ENCODE peak calls at places on chromosomes 16 and 17, in nine cellular contexts. Z is psoas muscle, X is lower lobe of right lung, L is right cardiac atrium, H is lower leg skin, W is GM12864, T is GM12865, M is fibroblast of lung, K is lung. F is an unnamed sample.

GRCh38 chr16:84021488-84021887 is 21.1 kb downstream of the SLC38A8 start:
- DNase-seq in K (no peak), T (no peak), Z (no peak), L (no peak), M (no peak), X (no peak), H (no peak), W (no peak), F (no peak)

GRCh38 chr17:80018917-80019651 is 16.6 kb downstream of the TBC1D16 start:
- DNase-seq in L (no peak), T (no peak), M (no peak), W (no peak), X (no peak), H (no peak), Z (no peak), K (no peak), F (peak)

GRCh38 chr16:78430281-78430680 is 330.8 kb downstream of the WWOX start:
- DNase-seq in X (no peak), H (no peak), M (no peak), T (no peak), K (no peak), W (no peak), Z (no peak), L (no peak), F (no peak)

GRCh38 chr17:73096866-73097265 is 4.4 kb upstream of the SLC39A11 start:
- DNase-seq in T (no peak), M (peak), W (no peak), K (no peak), Z (no peak), L (peak), H (no peak), X (peak), F (peak)

GRCh38 chr16:35908942-35909341 is 2449.5 kb downstream of the TP53TG3F start:
- DNase-seq in H (no peak), L (no peak), K (no peak), W (no peak), T (no peak), X (no peak), Z (no peak), M (no peak), F (no peak)

GRCh38 chr17:50301891-50302584 is 27.8 kb downstream of the TMEM92 start:
- DNase-seq in T (no peak), W (no peak), Z (no peak), M (no peak), K (no peak), H (no peak), L (no peak), X (no peak), F (no peak)

GRCh38 chr16:84303023-84303422 is 8.3 kb downstream of the WFDC1 start:
- DNase-seq in L (no peak), Z (no peak), K (no peak), H (no peak), X (no peak), T (no peak), W (no peak), M (peak), F (no peak)

GRCh38 chr17:11330871-11331270 is 89.9 kb downstream of the SHISA6 start:
- DNase-seq in L (no peak), K (no peak), T (no peak), X (no peak), Z (no peak), H (no peak), M (peak), W (no peak), F (no peak)

GRCh38 chr17:3773966-3774365 is 27.0 kb downstream of the ITGAE start:
- DNase-seq in X (no peak), H (no peak), W (no peak), L (no peak), Z (no peak), M (no peak), K (no peak), T (no peak), F (no peak)

GRCh38 chr16:9489823-9490467 is 398.5 kb downstream of the HAPSTR1 start:
- DNase-seq in H (no peak), L (peak), T (no peak), K (no peak), X (peak), M (no peak), W (no peak), Z (no peak), F (peak)

GRCh38 chr17:58513913-58514794 is at the start of gene MTMR4:
- DNase-seq in H (peak), K (peak), M (peak), T (peak), L (peak), W (peak), X (peak), Z (peak), F (peak)

GRCh38 chr16:66900721-66901441 is 17.8 kb downstream of the CDH16 start:
- DNase-seq in H (no peak), W (no peak), Z (peak), T (no peak), M (no peak), X (no peak), L (no peak), K (no peak), F (peak)

GRCh38 chr16:66069576-66069975 is 296.9 kb upstream of the CDH5 start:
- DNase-seq in W (no peak), L (no peak), M (no peak), X (no peak), K (no peak), H (no peak), T (no peak), Z (no peak), F (no peak)

GRCh38 chr17:39196191-39196819 is 1.2 kb downstream of the CACNB1 start:
- DNase-seq in T (no peak), L (no peak), W (no peak), K (no peak), Z (peak), M (no peak), X (no peak), H (no peak), F (no peak)
- H3K4me3 ChIP-seq in T (peak), L (peak), W (peak), K (peak), Z (peak), M (peak), X (peak), H (no peak), F (no peak)

GRCh38 chr17:81523139-81524062 is 4.8 kb upstream of the FSCN2 start:
- DNase-seq in K (no peak), X (peak), T (peak), M (no peak), W (no peak), H (no peak), L (peak), Z (peak), F (peak)

GRCh38 chr17:81524865-81525159 is 3.4 kb upstream of the FSCN2 start:
- DNase-seq in W (no peak), Z (no peak), L (no peak), X (peak), K (no peak), T (no peak), M (no peak), H (no peak), F (no peak)

GRCh38 chr17:81524063-81524864 is 3.9 kb upstream of the FSCN2 start:
- DNase-seq in T (no peak), M (no peak), K (no peak), W (no peak), X (peak), L (no peak), H (no peak), Z (no peak), F (peak)

GRCh38 chr17:81520021-81520894 is 7.7 kb upstream of the ACTG1 start:
- DNase-seq in X (peak), W (no peak), L (peak), H (no peak), M (no peak), Z (peak), K (no peak), T (peak), F (no peak)

GRCh38 chr17:81522491-81523125 is 5.6 kb upstream of the FSCN2 start:
- DNase-seq in T (no peak), M (no peak), H (no peak), K (no peak), Z (no peak), X (peak), W (no peak), L (no peak), F (peak)
- H3K4me3 ChIP-seq in T (no peak), M (no peak), H (no peak), K (no peak), Z (no peak), X (no peak), W (no peak), L (no peak), F (no peak)

DNA sequence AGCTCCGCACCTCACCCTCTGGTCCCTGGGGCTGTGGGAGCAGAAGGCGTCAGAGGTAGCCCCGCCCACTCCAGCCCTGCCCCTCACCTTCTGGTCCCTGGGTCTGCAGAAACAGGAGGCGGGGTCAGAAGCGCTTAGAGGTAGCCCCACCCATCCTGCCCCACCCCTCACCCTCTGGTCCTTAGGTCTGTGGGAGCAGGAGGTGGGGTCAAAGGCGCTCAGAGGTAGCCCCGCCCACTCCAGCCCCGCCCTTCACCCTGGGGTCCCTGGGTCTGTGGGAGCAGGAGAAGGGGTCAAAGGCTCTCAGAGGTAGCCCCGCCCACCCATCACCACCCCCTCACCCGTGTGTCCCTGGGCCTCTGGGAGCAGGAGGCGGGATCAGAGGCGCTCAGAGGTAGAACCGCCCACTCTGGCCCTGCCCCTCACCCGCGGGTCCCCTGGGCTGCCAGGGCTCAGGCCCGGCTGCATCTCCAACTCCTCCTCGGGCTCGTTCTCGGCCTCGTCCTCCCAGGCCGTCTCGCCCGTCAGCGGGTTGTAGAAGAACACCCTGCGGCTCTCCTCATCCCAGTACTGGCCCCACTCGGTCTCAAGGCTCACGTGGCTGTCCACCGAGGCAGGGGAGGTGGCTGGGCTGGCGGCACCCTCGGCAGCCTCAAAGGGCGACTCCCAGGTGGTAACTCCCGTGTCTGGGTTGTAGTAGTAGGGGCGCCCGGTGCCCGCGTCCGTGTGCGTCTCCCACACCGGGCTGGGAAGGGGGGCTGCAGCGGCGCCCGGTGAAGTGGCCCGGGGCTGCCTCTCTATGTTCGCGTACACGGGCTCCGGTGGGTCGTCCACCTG is 27.2 kb downstream of the ARHGAP27 start:
- DNase-seq in W (no peak), X (peak), H (no peak), T (no peak), Z (no peak), K (no peak), L (no peak), M (peak), F (peak)
- H3K4me3 ChIP-seq in W (no peak), X (peak), H (no peak), T (no peak), Z (peak), K (no peak), L (no peak), M (no peak), F (no peak)

GRCh38 chr16:81216114-81216513 is 22.4 kb upstream of the BCO1 start:
- DNase-seq in K (no peak), L (no peak), H (no peak), Z (no peak), X (no peak), W (no peak), M (no peak), T (no peak), F (no peak)

GRCh38 chr16:81216706-81217105 is 21.8 kb upstream of the BCO1 start:
- DNase-seq in T (no peak), H (no peak), W (no peak), K (no peak), Z (no peak), M (no peak), X (no peak), L (no peak), F (peak)

GRCh38 chr16:81210807-81211206 is 27.7 kb upstream of the BCO1 start:
- DNase-seq in L (no peak), X (no peak), H (no peak), K (no peak), T (no peak), Z (no peak), M (no peak), W (no peak), F (no peak)

GRCh38 chr16:81212830-81213465 is 25.5 kb upstream of the BCO1 start:
- DNase-seq in Z (no peak), X (no peak), H (no peak), T (no peak), L (no peak), W (no peak), M (no peak), K (no peak), F (no peak)

GRCh38 chr16:81214745-81215166 is 23.7 kb upstream of the BCO1 start:
- DNase-seq in W (no peak), M (no peak), X (no peak), K (no peak), T (peak), L (no peak), Z (no peak), H (no peak), F (no peak)
- H3K4me3 ChIP-seq in W (no peak), M (no peak), X (no peak), K (no peak), T (no peak), L (no peak), Z (no peak), H (no peak), F (no peak)

DNA sequence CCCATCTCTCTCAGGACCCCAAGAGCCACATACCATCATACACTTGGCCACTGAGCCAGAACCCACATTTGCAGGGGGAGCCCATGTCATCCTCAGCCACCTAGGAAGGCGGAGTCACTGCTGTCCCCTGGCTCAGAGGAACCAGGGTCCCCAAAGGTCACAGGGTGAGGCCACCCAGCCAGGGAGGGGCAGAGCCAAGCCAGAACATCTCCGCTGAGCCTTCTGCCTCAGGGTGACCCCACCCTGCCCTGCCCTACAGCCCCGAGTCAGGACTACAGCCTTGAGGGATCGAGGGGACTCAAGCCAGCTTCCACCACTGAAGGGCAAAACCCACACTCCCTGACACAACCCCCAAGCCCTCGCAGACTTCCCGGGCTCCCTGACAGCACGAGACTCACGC is 17.5 kb downstream of the PIEZO1 start:
- DNase-seq in T (no peak), Z (no peak), H (no peak), W (no peak), K (no peak), M (no peak), L (no peak), X (no peak), F (no peak)
- H3K4me3 ChIP-seq in T (no peak), Z (no peak), H (no peak), W (no peak), K (no peak), M (no peak), L (no peak), X (peak), F (no peak)

DNA sequence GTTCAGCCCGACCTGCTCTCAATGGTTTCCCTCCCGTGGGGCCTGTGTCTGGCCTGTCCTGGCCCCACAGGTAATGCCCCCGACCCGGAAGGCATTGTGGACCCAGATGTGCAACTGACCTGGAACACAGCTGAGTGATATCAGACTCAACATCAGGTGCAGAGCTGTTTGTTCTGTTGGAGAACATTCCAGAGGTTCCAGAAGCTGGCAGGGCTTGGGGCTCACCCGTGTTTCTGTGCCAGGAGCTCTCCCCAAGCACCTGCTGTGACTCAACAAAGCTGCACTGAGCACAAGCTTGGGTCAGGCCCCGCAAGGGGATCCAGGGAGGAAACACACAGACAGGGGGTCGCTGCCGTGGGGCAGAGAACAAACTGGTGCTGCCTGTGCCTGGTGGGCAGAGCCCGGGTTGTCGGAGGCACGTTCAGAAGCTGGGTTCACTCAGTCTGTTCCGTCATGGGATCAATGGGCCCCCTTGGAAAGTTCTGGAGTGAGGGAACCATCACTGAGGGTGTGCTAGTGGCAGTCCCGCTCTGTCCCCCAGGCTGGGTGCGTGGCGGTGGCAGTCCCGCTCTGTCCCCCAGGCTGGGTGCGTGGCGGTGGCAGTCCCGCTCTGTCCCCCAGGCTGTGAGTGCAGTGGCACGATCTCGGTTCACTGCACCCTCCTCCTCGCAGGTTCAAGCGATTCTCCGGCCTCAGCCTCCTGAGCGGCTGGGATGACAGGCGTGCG is 22.1 kb downstream of the HS3ST6 start:
- DNase-seq in W (no peak), X (no peak), K (no peak), H (no peak), M (no peak), T (no peak), L (no peak), Z (no peak), F (peak)
- H3K4me3 ChIP-seq in W (no peak), X (no peak), K (no peak), H (no peak), M (no peak), T (no peak), L (no peak), Z (no peak), F (no peak)

GRCh38 chr17:60386475-60387058 is 5.4 kb downstream of the USP32 start:
- DNase-seq in M (no peak), H (no peak), K (no peak), X (no peak), W (no peak), L (no peak), T (no peak), Z (no peak), F (no peak)
- H3K4me3 ChIP-seq in M (no peak), H (no peak), K (no peak), X (no peak), W (no peak), L (no peak), T (no peak), Z (no peak), F (no peak)

DNA sequence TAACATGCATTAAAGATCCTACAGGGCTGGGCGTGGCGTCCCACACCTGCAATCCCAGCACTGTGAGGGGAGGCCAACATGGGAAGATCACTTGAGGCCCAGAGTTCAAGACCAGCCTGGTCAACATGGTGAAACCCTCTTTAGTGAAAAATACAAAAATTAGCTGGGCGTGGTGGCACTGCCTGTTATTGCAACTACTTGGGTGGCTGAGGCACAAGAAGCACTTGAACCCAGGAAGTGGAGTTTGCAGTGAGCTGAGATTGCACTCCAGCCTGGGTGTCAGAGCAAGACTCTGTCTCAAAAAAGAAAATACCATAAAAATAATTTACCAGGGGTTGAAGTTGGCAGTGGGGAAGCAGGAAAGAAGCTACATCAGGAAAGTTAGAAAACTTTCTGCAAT is 12.9 kb downstream of the TXNDC11 start:
- DNase-seq in X (no peak), L (no peak), Z (no peak), W (no peak), M (no peak), H (no peak), T (no peak), K (no peak), F (peak)
- H3K4me3 ChIP-seq in X (no peak), L (no peak), Z (no peak), W (no peak), M (no peak), H (no peak), T (no peak), K (no peak), F (no peak)

GRCh38 chr16:85574672-85575475 is 38.2 kb upstream of the GSE1 start:
- DNase-seq in T (no peak), K (no peak), H (no peak), W (no peak), L (no peak), M (no peak), Z (no peak), X (no peak), F (peak)

GRCh38 chr16:85571563-85571812 is 41.6 kb upstream of the GSE1 start:
- DNase-seq in T (no peak), L (no peak), H (no peak), X (no peak), M (no peak), W (no peak), Z (no peak), K (no peak), F (no peak)

GRCh38 chr16:85573696-85574641 is 39.2 kb upstream of the GSE1 start:
- DNase-seq in X (no peak), K (no peak), W (no peak), H (no peak), L (peak), Z (peak), T (no peak), M (peak), F (peak)

GRCh38 chr16:85571813-85572619 is 41.1 kb upstream of the GSE1 start:
- DNase-seq in M (no peak), W (peak), K (no peak), X (peak), H (no peak), L (no peak), T (peak), Z (no peak), F (no peak)

DNA sequence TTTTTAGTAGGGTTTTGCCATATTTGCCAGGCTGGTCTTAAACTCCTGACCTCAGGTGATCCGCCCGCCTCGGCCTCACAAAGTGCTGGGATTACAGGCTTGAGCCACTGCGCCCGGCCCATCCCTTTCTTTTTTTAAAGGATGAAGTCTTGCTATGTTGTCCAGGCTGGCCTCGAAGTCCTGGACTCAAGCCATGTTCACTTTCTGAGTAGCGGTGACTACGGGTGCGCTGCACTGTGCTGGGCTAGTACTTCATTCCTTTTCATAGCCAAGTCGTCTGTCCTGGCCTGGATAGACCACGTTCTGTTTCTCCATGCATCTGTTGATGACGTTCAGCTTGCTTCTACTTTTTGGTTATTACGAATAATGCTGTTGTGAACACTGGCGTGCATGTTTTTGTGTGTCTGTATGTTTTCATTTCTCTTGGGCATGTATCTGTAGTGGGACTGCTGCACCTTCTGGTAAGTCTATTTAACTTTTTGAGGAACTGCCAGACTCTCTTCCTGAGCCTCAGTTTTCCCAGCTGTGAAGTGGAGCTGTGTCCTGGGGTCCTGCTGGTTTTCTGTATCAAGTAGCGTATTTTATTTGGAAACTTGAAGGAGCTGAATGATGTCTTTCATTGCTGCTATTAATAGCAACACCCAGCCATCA is 40.0 kb upstream of the GSE1 start:
- DNase-seq in T (no peak), M (no peak), Z (no peak), X (no peak), W (no peak), H (no peak), K (no peak), L (peak), F (no peak)
- H3K4me3 ChIP-seq in T (no peak), M (no peak), Z (peak), X (no peak), W (no peak), H (no peak), K (no peak), L (no peak), F (no peak)